ENCODE peak calls at places on chromosomes 2 and 18, in seven cellular contexts. I is lung microvascular endothelial cell; M is stimulated activated CD4-positive, alpha-beta T cell treated with anti-CD3 and anti-CD28 coated beads, Interleukin-4, amount 100 ng/mL, for 24 hours; N is CD8-positive, alpha-beta T cell; S is dorsolateral prefrontal cortex; V is HTR-8/SVneo; J is glomerular endothelial cell. G is an unnamed sample.

GRCh38 chr2:202060218-202060617 is 12.8 kb upstream of the KIAA2012 start:
- DNase-seq in I (no peak), M (no peak), N (no peak), S (no peak), V (no peak), J (no peak), G (no peak)

GRCh38 chr2:97267411-97268074 is 154.6 kb downstream of the ANKRD36 start:
- DNase-seq in I (peak; percentile 0), M (no peak), N (no peak), S (peak; percentile 21), V (peak; percentile 0), J (no peak), G (no peak)

GRCh38 chr2:3289971-3290370 is 87.6 kb downstream of the EIPR1 start:
- DNase-seq in I (no peak), M (no peak), N (no peak), S (no peak), V (no peak), J (no peak), G (no peak)

GRCh38 chr2:32264422-32265149 is at the start of gene NLRC4:
- DNase-seq in I (no peak), M (no peak), N (no peak), S (no peak), V (no peak), J (no peak), G (no peak)

GRCh38 chr18:77078671-77079070 is 53.9 kb downstream of the MBP start:
- DNase-seq in I (no peak), M (no peak), N (no peak), S (no peak), V (no peak), J (no peak), G (no peak)

GRCh38 chr2:73266061-73266891 is 18.0 kb downstream of the FBXO41 start:
- DNase-seq in I (no peak), M (no peak), N (no peak), S (no peak), V (no peak), J (no peak), G (no peak)

GRCh38 chr2:150526827-150527226 is 39.4 kb upstream of the RND3 start:
- DNase-seq in I (no peak), M (no peak), N (no peak), S (no peak), V (peak; percentile 75), J (peak; percentile 67), G (no peak)

GRCh38 chr18:63905361-63905760 is 2.4 kb upstream of the SERPINB10 start:
- DNase-seq in I (no peak), M (no peak), N (no peak), S (no peak), V (no peak), J (no peak), G (no peak)

GRCh38 chr2:14632133-14632936 is at the start of gene LRATD1:
- DNase-seq in I (peak; percentile 79), M (no peak), N (no peak), S (peak; percentile 76), V (peak; percentile 21), J (no peak), G (peak; percentile 17)

GRCh38 chr18:57780318-57781127 is 22.6 kb downstream of the ATP8B1 start:
- DNase-seq in I (peak; percentile 86), M (no peak), N (no peak), S (no peak), V (peak; percentile 57), J (peak; percentile 93), G (no peak)

GRCh38 chr18:8806798-8807501 is 101.6 kb downstream of the MTCL1 start:
- DNase-seq in I (no peak), M (no peak), N (no peak), S (no peak), V (no peak), J (no peak), G (no peak)

GRCh38 chr2:29233428-29233827 is 118.2 kb downstream of the CLIP4 start:
- DNase-seq in I (no peak), M (no peak), N (no peak), S (no peak), V (no peak), J (no peak), G (no peak)

GRCh38 chr2:100016756-100017155 is 125.6 kb downstream of the AFF3 start:
- DNase-seq in I (no peak), M (no peak), N (no peak), S (no peak), V (no peak), J (no peak), G (no peak)

GRCh38 chr2:46294185-46294836 is 2.9 kb upstream of the EPAS1 start:
- DNase-seq in I (peak; percentile 56), M (no peak), N (no peak), S (no peak), V (no peak), J (no peak), G (peak; percentile 21)

GRCh38 chr18:13797157-13797611 is 26.8 kb upstream of the MC5R start:
- DNase-seq in I (peak; percentile 68), M (no peak), N (no peak), S (no peak), V (peak; percentile 48), J (peak; percentile 77), G (no peak)

GRCh38 chr2:85549826-85550225 is 10.9 kb downstream of the MAT2A start:
- DNase-seq in I (no peak), M (no peak), N (no peak), S (no peak), V (peak; percentile 78), J (no peak), G (no peak)

GRCh38 chr2:208552943-208553342 is 146.4 kb downstream of the PTH2R start:
- DNase-seq in I (no peak), M (no peak), N (no peak), S (no peak), V (no peak), J (no peak), G (no peak)

GRCh38 chr2:25372405-25373268 is 30.9 kb upstream of the DNMT3A start:
- DNase-seq in I (no peak), M (no peak), N (no peak), S (no peak), V (no peak), J (no peak), G (no peak)

GRCh38 chr18:56873441-56874140 is 222.4 kb downstream of the WDR7 start:
- DNase-seq in I (peak; percentile 46), M (no peak), N (no peak), S (no peak), V (no peak), J (no peak), G (peak; percentile 8)

GRCh38 chr2:240988146-240988545 is 10.3 kb upstream of the SNED1 start:
- DNase-seq in I (no peak), M (no peak), N (no peak), S (no peak), V (no peak), J (no peak), G (no peak)

GRCh38 chr2:134667541-134667940 is 51.3 kb downstream of the TMEM163 start:
- DNase-seq in I (no peak), M (no peak), N (no peak), S (no peak), V (no peak), J (no peak), G (no peak)

GRCh38 chr2:240168546-240169361 is 28.3 kb upstream of the OTOS start:
- DNase-seq in I (no peak), M (no peak), N (no peak), S (no peak), V (no peak), J (no peak), G (no peak)

GRCh38 chr18:12946549-12947354 is 1.1 kb upstream of the SEH1L start:
- DNase-seq in I (peak; percentile 88), M (no peak), N (peak; percentile 4), S (no peak), V (peak; percentile 48), J (peak; percentile 12), G (no peak)

GRCh38 chr2:59184281-59185020 is 943.3 kb upstream of the FANCL start:
- DNase-seq in I (no peak), M (no peak), N (no peak), S (no peak), V (no peak), J (no peak), G (no peak)

GRCh38 chr18:6835345-6835744 is 105.8 kb downstream of the ARHGAP28 start:
- DNase-seq in I (no peak), M (no peak), N (no peak), S (no peak), V (no peak), J (no peak), G (no peak)

GRCh38 chr2:166651080-166651675 is 157.1 kb upstream of the SCN7A start:
- DNase-seq in I (peak; percentile 49), M (no peak), N (no peak), S (no peak), V (no peak), J (peak; percentile 82), G (no peak)

GRCh38 chr2:40248294-40248693 is 203.6 kb downstream of the SLC8A1 start:
- DNase-seq in I (no peak), M (no peak), N (no peak), S (no peak), V (no peak), J (no peak), G (no peak)

GRCh38 chr2:152924722-152925121 is 206.3 kb downstream of the ARL6IP6 start:
- DNase-seq in I (no peak), M (no peak), N (no peak), S (no peak), V (no peak), J (no peak), G (peak; percentile 2)

GRCh38 chr2:214376631-214377624 is 33.9 kb upstream of the VWC2L start:
- DNase-seq in I (no peak), M (no peak), N (no peak), S (no peak), V (no peak), J (no peak), G (no peak)

GRCh38 chr2:99354060-99354459 is 16.9 kb downstream of the EIF5B start:
- DNase-seq in I (no peak), M (no peak), N (no peak), S (no peak), V (no peak), J (no peak), G (no peak)

GRCh38 chr2:32623311-32623706 is 4.5 kb upstream of the TTC27 start:
- DNase-seq in I (no peak), M (no peak), N (no peak), S (no peak), V (no peak), J (no peak), G (no peak)

GRCh38 chr18:55577812-55578539 is 10.0 kb downstream of the TCF4 start:
- DNase-seq in I (peak; percentile 17), M (no peak), N (no peak), S (no peak), V (no peak), J (no peak), G (no peak)